ENCODE peak calls at places on chromosomes 2 and 18, in eight cellular contexts. M, T, V, U, G, L, Z and K are unnamed samples.

GRCh38 chr2:127324635-127325034 is 30.7 kb upstream of the ERCC3 start:
- DNase-seq in M (peak; percentile 63), T (no peak), V (peak; percentile 56), U (peak; percentile 35), G (no peak), L (peak; percentile 79), Z (peak; percentile 15), K (no peak)

GRCh38 chr2:28956415-28956826 is 24.7 kb upstream of the TOGARAM2 start:
- DNase-seq in M (no peak), T (peak; percentile 74), V (peak; percentile 47), U (peak; percentile 48), G (no peak), L (peak; percentile 74), Z (no peak), K (no peak)

GRCh38 chr2:101830555-101830954 is 133.0 kb downstream of the MAP4K4 start:
- DNase-seq in M (no peak), T (no peak), V (no peak), U (no peak), G (no peak), L (peak; percentile 79), Z (no peak), K (no peak)

GRCh38 chr2:181275643-181276070 is 181.5 kb upstream of the ITGA4 start:
- DNase-seq in M (no peak), T (peak; percentile 61), V (no peak), U (no peak), G (no peak), L (no peak), Z (no peak), K (no peak)

GRCh38 chr2:190063624-190064023 is 1.1 kb upstream of the MSTN start:
- DNase-seq in M (no peak), T (no peak), V (no peak), U (no peak), G (no peak), L (no peak), Z (no peak), K (no peak)

GRCh38 chr18:27604583-27604982 is 419.5 kb upstream of the CHST9 start:
- DNase-seq in M (no peak), T (no peak), V (no peak), U (no peak), G (no peak), L (peak; percentile 39), Z (no peak), K (no peak)

GRCh38 chr18:74387362-74387761 is 69.7 kb downstream of the DIPK1C start:
- DNase-seq in M (no peak), T (no peak), V (no peak), U (no peak), G (no peak), L (peak; percentile 31), Z (no peak), K (peak; percentile 55)

GRCh38 chr2:31268344-31268743 is 34.4 kb downstream of the EHD3 start:
- DNase-seq in M (no peak), T (no peak), V (no peak), U (no peak), G (no peak), L (no peak), Z (no peak), K (no peak)

GRCh38 chr2:186575302-186575701 is 14.6 kb upstream of the ITGAV start:
- DNase-seq in M (peak; percentile 97), T (no peak), V (peak; percentile 90), U (peak; percentile 77), G (no peak), L (peak; percentile 99), Z (no peak), K (no peak)

GRCh38 chr18:29693334-29693733 is 1349.2 kb downstream of the DSC3 start:
- DNase-seq in M (no peak), T (no peak), V (no peak), U (no peak), G (no peak), L (no peak), Z (no peak), K (no peak)

GRCh38 chr2:206287197-206287596 is 12.7 kb downstream of the ZDBF2 start:
- DNase-seq in M (no peak), T (no peak), V (no peak), U (no peak), G (no peak), L (no peak), Z (no peak), K (no peak)

GRCh38 chr2:188773075-188773474 is 201.1 kb upstream of the COL3A1 start:
- DNase-seq in M (no peak), T (no peak), V (peak; percentile 5), U (no peak), G (no peak), L (peak; percentile 38), Z (no peak), K (no peak)

GRCh38 chr2:217964658-217965161 is 38.1 kb downstream of the TNS1 start:
- DNase-seq in M (no peak), T (peak; percentile 24), V (no peak), U (no peak), G (no peak), L (no peak), Z (no peak), K (peak; percentile 17)

GRCh38 chr2:149920389-149920788 is 332.8 kb upstream of the MMADHC start:
- DNase-seq in M (no peak), T (no peak), V (no peak), U (no peak), G (no peak), L (no peak), Z (no peak), K (no peak)

GRCh38 chr18:8177330-8178016 is 431.8 kb upstream of the RAB12 start:
- DNase-seq in M (peak; percentile 35), T (no peak), V (peak; percentile 25), U (no peak), G (peak; percentile 62), L (no peak), Z (no peak), K (no peak)

GRCh38 chr2:113157897-113158753 is 15.6 kb upstream of the PSD4 start:
- DNase-seq in M (peak; percentile 26), T (no peak), V (peak; percentile 80), U (no peak), G (peak; percentile 22), L (peak; percentile 85), Z (no peak), K (no peak)

GRCh38 chr2:78676921-78677696 is 348.4 kb upstream of the REG3G start:
- DNase-seq in M (no peak), T (no peak), V (no peak), U (no peak), G (no peak), L (no peak), Z (no peak), K (no peak)

GRCh38 chr2:38665854-38666577 is at the start of gene GALM:
- DNase-seq in M (peak; percentile 91), T (peak; percentile 76), V (no peak), U (peak; percentile 84), G (peak; percentile 88), L (peak; percentile 88), Z (peak; percentile 85), K (peak; percentile 91)

GRCh38 chr2:170298115-170298514 is 120.2 kb downstream of the MYO3B start:
- DNase-seq in M (no peak), T (no peak), V (no peak), U (no peak), G (no peak), L (no peak), Z (peak; percentile 67), K (no peak)

GRCh38 chr2:170300993-170301392 is 123.0 kb downstream of the MYO3B start:
- DNase-seq in M (no peak), T (no peak), V (no peak), U (no peak), G (no peak), L (no peak), Z (no peak), K (no peak)

GRCh38 chr2:170301606-170302005 is 123.7 kb downstream of the MYO3B start:
- DNase-seq in M (no peak), T (no peak), V (no peak), U (no peak), G (no peak), L (no peak), Z (no peak), K (no peak)

DNA sequence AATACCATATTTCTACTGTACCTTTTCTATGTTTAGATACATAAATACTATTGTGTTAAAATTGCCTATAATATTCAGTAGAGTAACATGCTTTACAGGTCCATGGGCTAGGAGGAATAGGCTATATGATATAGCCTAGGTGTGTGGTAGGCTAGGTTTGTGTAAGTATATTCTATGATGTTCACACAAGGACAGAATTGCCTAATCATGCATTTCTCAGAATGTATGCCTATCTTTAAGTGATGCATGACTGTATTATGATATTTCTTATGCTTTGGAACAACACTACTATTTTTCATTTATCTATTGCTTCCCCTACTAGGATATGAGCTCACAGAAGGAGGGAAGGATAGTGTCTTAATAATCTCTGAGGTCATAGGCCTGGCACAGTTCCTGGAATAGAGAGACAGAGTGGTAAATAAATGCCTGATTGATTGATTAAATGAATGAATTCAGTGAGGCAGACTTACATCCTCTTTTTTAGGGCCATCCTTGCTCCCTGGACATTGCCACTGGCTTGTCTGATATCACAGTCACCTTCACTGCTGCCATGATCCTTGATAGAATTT is 121.0 kb downstream of the MYO3B start:
- DNase-seq in M (no peak), T (no peak), V (no peak), U (peak; percentile 27), G (no peak), L (no peak), Z (no peak), K (no peak)
- H3K27ac ChIP-seq in M (no peak overlapping the region), T (no peak overlapping the region), V (no peak overlapping the region), U (peak overlapping the region; percentile 9), G (no peak overlapping the region), L (no peak overlapping the region), Z (no peak overlapping the region), K (no peak overlapping the region)

GRCh38 chr18:70423120-70423519 is 134.3 kb downstream of the SOCS6 start:
- DNase-seq in M (no peak), T (no peak), V (no peak), U (no peak), G (no peak), L (no peak), Z (no peak), K (no peak)
- H3K27ac ChIP-seq in M (peak overlapping the region; percentile 100), T (no peak overlapping the region), V (peak overlapping the region; percentile 64), U (no peak overlapping the region), G (no peak overlapping the region), L (peak overlapping the region; percentile 96), Z (no peak overlapping the region), K (peak overlapping the region; percentile 12)

GRCh38 chr2:37323176-37323575 is 1.5 kb downstream of the PRKD3 start:
- DNase-seq in M (no peak), T (no peak), V (no peak), U (no peak), G (no peak), L (peak; percentile 60), Z (peak; percentile 62), K (no peak)
- H3K27ac ChIP-seq in M (no peak overlapping the region), T (peak overlapping the region; percentile 66), V (no peak overlapping the region), U (no peak overlapping the region), G (no peak overlapping the region), L (peak overlapping the region; percentile 77), Z (peak overlapping the region; percentile 97), K (peak overlapping the region; percentile 91)

GRCh38 chr2:64403426-64403825 is 50.5 kb upstream of the LGALSL start:
- DNase-seq in M (no peak), T (no peak), V (no peak), U (no peak), G (no peak), L (no peak), Z (no peak), K (no peak)
- H3K27ac ChIP-seq in M (no peak overlapping the region), T (no peak overlapping the region), V (peak overlapping the region; percentile 90), U (no peak overlapping the region), G (peak overlapping the region; percentile 85), L (no peak overlapping the region), Z (no peak overlapping the region), K (peak overlapping the region; percentile 77)